ENCODE peak calls at places on chromosomes 5 and 9, in six cellular contexts. U, Z, D, S, V and I are unnamed samples.
A peak's percentile ranks its signal among the peaks of the same experiment; 100 is the strongest.

GRCh38 chr9:131874447-131874846 is 134.6 kb upstream of the RAPGEF1 start:
- DNase-seq in D (no peak), Z (no peak), U (no peak), V (no peak), S (no peak), I (no peak)

GRCh38 chr9:12771891-12772290 is 2.9 kb upstream of the LURAP1L start:
- DNase-seq in U (no peak), Z (no peak), V (no peak), S (no peak), D (peak; percentile 44), I (peak; percentile 72)

GRCh38 chr5:170430871-170431437 is 41.8 kb upstream of the KCNMB1 start:
- DNase-seq in S (no peak), D (no peak), V (no peak), Z (no peak), U (no peak), I (no peak)

GRCh38 chr5:141236516-141237313 is 8.5 kb upstream of the PCDHB15 start:
- DNase-seq in U (no peak), S (no peak), V (no peak), Z (no peak), D (no peak), I (no peak)

GRCh38 chr9:134626576-134627416 is 14.8 kb upstream of the COL5A1 start:
- DNase-seq in V (no peak), Z (peak; percentile 65), S (no peak), D (peak; percentile 71), U (no peak), I (peak; percentile 55)

GRCh38 chr9:99590879-99591278 is 230.8 kb upstream of the NR4A3 start:
- DNase-seq in Z (no peak), U (no peak), S (no peak), V (peak; percentile 76), D (no peak), I (no peak)

GRCh38 chr5:94748212-94748611 is 129.7 kb downstream of the SLF1 start:
- DNase-seq in D (no peak), S (no peak), V (no peak), Z (no peak), U (no peak), I (no peak)

GRCh38 chr5:159704160-159704559 is 212.1 kb upstream of the ADRA1B start:
- DNase-seq in S (no peak), D (peak; percentile 49), Z (no peak), U (no peak), V (no peak), I (peak; percentile 3)

GRCh38 chr5:6593148-6594016 is 39.5 kb downstream of the NSUN2 start:
- DNase-seq in V (no peak), U (no peak), D (no peak), S (no peak), Z (no peak), I (no peak)

GRCh38 chr9:135008416-135008815 is 79.1 kb upstream of the OLFM1 start:
- DNase-seq in Z (no peak), V (no peak), S (no peak), D (no peak), U (no peak), I (no peak)

GRCh38 chr9:136228107-136228875 is 17.3 kb downstream of the QSOX2 start:
- DNase-seq in S (peak; percentile 15), D (peak; percentile 14), Z (peak; percentile 56), U (peak; percentile 48), V (no peak), I (peak; percentile 35)

GRCh38 chr5:150022681-150023080 is 22.1 kb downstream of the HMGXB3 start:
- DNase-seq in D (no peak), U (no peak), S (no peak), Z (no peak), V (no peak), I (no peak)

GRCh38 chr9:136745389-136746218 is 2.7 kb downstream of the LCN6 start:
- DNase-seq in Z (no peak), V (no peak), S (no peak), D (no peak), U (no peak), I (no peak)

GRCh38 chr5:94181940-94182339 is 436.5 kb downstream of the KIAA0825 start:
- DNase-seq in S (no peak), D (no peak), Z (peak; percentile 6), V (peak; percentile 74), U (peak; percentile 15), I (no peak)

GRCh38 chr5:95406426-95407093 is 15.4 kb downstream of the FAM81B start:
- DNase-seq in V (no peak), S (no peak), D (no peak), U (no peak), Z (no peak), I (no peak)

GRCh38 chr9:2336055-2336454 is 285.5 kb upstream of the VLDLR start:
- DNase-seq in V (no peak), U (peak; percentile 6), D (peak; percentile 35), Z (no peak), S (no peak), I (peak; percentile 10)

GRCh38 chr9:37908698-37909186 is 4.8 kb upstream of the SLC25A51 start:
- DNase-seq in S (no peak), Z (no peak), V (peak; percentile 17), U (no peak), D (peak; percentile 84), I (peak; percentile 90)

GRCh38 chr9:19409406-19410194 is 791 bp downstream of the ACER2 start:
- DNase-seq in D (peak; percentile 22), U (peak; percentile 55), Z (no peak), S (peak; percentile 14), V (peak; percentile 39), I (no peak)

GRCh38 chr9:6761306-6761705 is 3.5 kb downstream of the KDM4C start:
- DNase-seq in V (no peak), Z (no peak), S (no peak), D (no peak), U (no peak), I (no peak)

GRCh38 chr9:138038244-138038671 is 160.7 kb downstream of the CACNA1B start:
- DNase-seq in S (no peak), U (no peak), D (no peak), V (no peak), Z (no peak), I (no peak)

GRCh38 chr9:137306546-137307254 is 4.6 kb upstream of the NRARP start:
- DNase-seq in Z (no peak), U (no peak), S (no peak), V (no peak), D (no peak), I (no peak)

GRCh38 chr5:127995556-127995955 is 88.0 kb upstream of the SLC12A2 start:
- DNase-seq in V (no peak), D (peak; percentile 10), Z (no peak), S (no peak), U (no peak), I (peak; percentile 20)

GRCh38 chr5:108280960-108281569 is 100.8 kb downstream of the FBXL17 start:
- DNase-seq in D (no peak), S (no peak), U (no peak), Z (no peak), V (no peak), I (no peak)

GRCh38 chr5:61941637-61942036 is 364.4 kb upstream of the KIF2A start:
- DNase-seq in Z (no peak), S (no peak), D (peak; percentile 48), V (no peak), U (no peak), I (peak; percentile 36)

GRCh38 chr5:142507528-142507927 is 178.4 kb downstream of the FGF1 start:
- DNase-seq in D (no peak), U (no peak), S (peak; percentile 41), Z (no peak), V (no peak), I (no peak)

GRCh38 chr5:757931-758697 is 26.4 kb downstream of the ZDHHC11B start:
- DNase-seq in Z (no peak), S (peak; percentile 45), U (no peak), D (no peak), V (no peak), I (no peak)

GRCh38 chr9:98316445-98317133 is 61.1 kb upstream of the TBC1D2 start:
- DNase-seq in D (no peak), U (no peak), S (no peak), V (no peak), Z (no peak), I (no peak)

GRCh38 chr5:163373401-163374066 is 63.9 kb upstream of the CCNG1 start:
- DNase-seq in S (no peak), V (peak; percentile 26), Z (no peak), U (no peak), D (no peak), I (no peak)

GRCh38 chr5:171913987-171914273 is 92.5 kb downstream of the FBXW11 start:
- DNase-seq in Z (no peak), U (no peak), S (no peak), D (no peak), V (no peak), I (peak; percentile 29)

GRCh38 chr5:761854-762685 is 22.5 kb downstream of the ZDHHC11B start:
- DNase-seq in U (no peak), Z (no peak), V (no peak), S (no peak), D (no peak), I (no peak)

GRCh38 chr5:1636981-1637638 is 113.3 kb upstream of the LPCAT1 start:
- DNase-seq in U (no peak), D (no peak), S (no peak), Z (no peak), V (no peak), I (no peak)

GRCh38 chr5:81750308-81751008 is 439 bp downstream of the SSBP2 start:
- DNase-seq in U (peak; percentile 79), Z (no peak), D (peak; percentile 68), S (peak; percentile 29), V (peak; percentile 25), I (no peak)

GRCh38 chr9:21670374-21670773 is 132.1 kb upstream of the MTAP start:
- DNase-seq in S (no peak), V (peak; percentile 59), Z (no peak), D (no peak), U (no peak), I (no peak)

GRCh38 chr5:172188033-172188892 is at the start of gene STK10:
- DNase-seq in S (peak; percentile 89), U (peak; percentile 94), D (peak; percentile 97), V (peak; percentile 93), Z (peak; percentile 92), I (peak; percentile 93)

GRCh38 chr5:122458278-122458872 is 146.3 kb downstream of the SNCAIP start:
- DNase-seq in S (no peak), D (peak; percentile 47), U (peak; percentile 28), Z (peak; percentile 14), V (peak; percentile 9), I (peak; percentile 15)

GRCh38 chr5:62720036-62720441 is 141.4 kb downstream of the LRRC70 start:
- DNase-seq in V (peak; percentile 62), Z (no peak), S (no peak), D (peak; percentile 32), U (peak; percentile 5), I (peak; percentile 12)

GRCh38 chr5:31237159-31237558 is 43.7 kb downstream of the CDH6 start:
- DNase-seq in Z (no peak), U (peak; percentile 2), V (peak; percentile 12), D (no peak), S (no peak), I (peak; percentile 36)